ENCODE peak calls at places on chromosomes 13 and 19, in four cellular contexts. One of them, this sample, is unnamed.

GRCh38 chr19:42512743-42513304 is 15.5 kb downstream of the CEACAM1 start:
- DNase-seq in Peyer's patch: no peak
- DNase-seq in Caco-2: no peak
- DNase-seq in RWPE2: no peak
- DNase-seq in this sample: no peak

GRCh38 chr13:26538363-26539317 is 18.8 kb upstream of the WASF3 start:
- DNase-seq in Peyer's patch: no peak
- DNase-seq in Caco-2: no peak
- DNase-seq in RWPE2: no peak
- DNase-seq in this sample: no peak

GRCh38 chr19:48768989-48769713 is 13.8 kb downstream of the FGF21 start:
- DNase-seq in Peyer's patch: no peak
- DNase-seq in Caco-2: no peak
- DNase-seq in RWPE2: no peak
- DNase-seq in this sample: no peak

GRCh38 chr13:67383358-67383757 is 153.2 kb upstream of the PCDH9 start:
- DNase-seq in Peyer's patch: no peak
- DNase-seq in Caco-2: no peak
- DNase-seq in RWPE2: no peak
- DNase-seq in this sample: no peak

GRCh38 chr19:42038675-42039074 is 31.3 kb downstream of the GRIK5 start:
- DNase-seq in Peyer's patch: no peak
- DNase-seq in Caco-2: no peak
- DNase-seq in RWPE2: no peak
- DNase-seq in this sample: no peak

GRCh38 chr13:108113407-108113806 is 101.9 kb downstream of the LIG4 start:
- DNase-seq in Peyer's patch: no peak
- DNase-seq in Caco-2: no peak
- DNase-seq in RWPE2: no peak
- DNase-seq in this sample: no peak

GRCh38 chr13:42272115-42272756 is at the start of gene AKAP11:
- DNase-seq in Peyer's patch: peak
- DNase-seq in Caco-2: peak
- DNase-seq in RWPE2: no peak
- DNase-seq in this sample: peak

GRCh38 chr13:110907951-110908898 is 6.6 kb downstream of the ANKRD10 start:
- DNase-seq in Peyer's patch: peak
- DNase-seq in Caco-2: peak
- DNase-seq in RWPE2: peak
- DNase-seq in this sample: no peak

GRCh38 chr13:40146586-40147240 is 491.3 kb downstream of the COG6 start:
- DNase-seq in Peyer's patch: no peak
- DNase-seq in Caco-2: no peak
- DNase-seq in RWPE2: no peak
- DNase-seq in this sample: no peak

GRCh38 chr19:20307127-20307526 is 140.1 kb downstream of the ZNF486 start:
- DNase-seq in Peyer's patch: no peak
- DNase-seq in Caco-2: no peak
- DNase-seq in RWPE2: no peak
- DNase-seq in this sample: no peak

GRCh38 chr13:34076943-34077703 is 259.2 kb downstream of the RFC3 start:
- DNase-seq in Peyer's patch: no peak
- DNase-seq in Caco-2: no peak
- DNase-seq in RWPE2: no peak
- DNase-seq in this sample: no peak

GRCh38 chr13:49213539-49213938 is 6.6 kb upstream of the MLNR start:
- DNase-seq in Peyer's patch: no peak
- DNase-seq in Caco-2: no peak
- DNase-seq in RWPE2: no peak
- DNase-seq in this sample: no peak

GRCh38 chr19:33291623-33292534 is 10.5 kb downstream of the CEBPA start:
- DNase-seq in Peyer's patch: peak
- DNase-seq in Caco-2: peak
- DNase-seq in RWPE2: no peak
- DNase-seq in this sample: peak

GRCh38 chr13:34941835-34942731 is at the start of gene NBEA:
- DNase-seq in Peyer's patch: peak
- DNase-seq in Caco-2: peak
- DNase-seq in RWPE2: peak
- DNase-seq in this sample: peak

GRCh38 chr13:51643882-51644281 is 59.6 kb downstream of the WDFY2 start:
- DNase-seq in Peyer's patch: no peak
- DNase-seq in Caco-2: no peak
- DNase-seq in RWPE2: no peak
- DNase-seq in this sample: no peak

GRCh38 chr13:105655046-105655445 is 880.4 kb downstream of the EFNB2 start:
- DNase-seq in Peyer's patch: no peak
- DNase-seq in Caco-2: no peak
- DNase-seq in RWPE2: no peak
- DNase-seq in this sample: no peak

GRCh38 chr13:25843692-25844091 is 208.1 kb downstream of the SHISA2 start:
- DNase-seq in Peyer's patch: no peak
- DNase-seq in Caco-2: no peak
- DNase-seq in RWPE2: no peak
- DNase-seq in this sample: no peak

GRCh38 chr19:2166741-2167738 is 3.3 kb downstream of the DOT1L start:
- DNase-seq in Peyer's patch: peak
- DNase-seq in Caco-2: no peak
- DNase-seq in RWPE2: no peak
- DNase-seq in this sample: no peak

GRCh38 chr13:31236211-31236786 is 36.5 kb downstream of the B3GLCT start:
- DNase-seq in Peyer's patch: no peak
- DNase-seq in Caco-2: no peak
- DNase-seq in RWPE2: no peak
- DNase-seq in this sample: no peak

GRCh38 chr13:83162493-83162892 is 719.8 kb downstream of the SLITRK1 start:
- DNase-seq in Peyer's patch: no peak
- DNase-seq in Caco-2: no peak
- DNase-seq in RWPE2: no peak
- DNase-seq in this sample: no peak
- TF ChIP-seq CTCF in Peyer's patch: no peak
- TF ChIP-seq CTCF in Caco-2: no peak
- TF ChIP-seq CTCF in RWPE2: no peak
- TF ChIP-seq CTCF in this sample: no peak

DNA sequence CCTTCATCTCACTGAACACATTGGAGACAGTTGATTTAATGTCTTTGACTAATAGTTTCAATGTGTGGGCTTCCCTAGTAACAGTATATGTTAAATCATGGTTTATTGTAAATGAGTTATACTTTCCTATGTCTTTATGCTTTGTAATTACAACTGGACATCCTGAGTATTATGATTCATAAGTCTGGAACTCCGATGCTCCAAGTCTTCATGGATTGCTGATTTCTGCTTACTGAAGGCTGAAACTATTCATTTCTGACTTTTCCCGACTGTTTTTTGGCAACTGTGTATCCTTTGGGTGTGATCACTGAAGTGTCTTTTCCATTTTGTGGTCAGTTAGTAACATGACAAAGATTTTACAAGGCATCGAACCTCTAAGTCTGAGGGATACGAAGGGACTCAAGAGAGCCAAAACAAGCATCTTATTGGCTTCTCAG is 20.0 kb upstream of the CD70 start:
- DNase-seq in Peyer's patch: no peak
- DNase-seq in Caco-2: no peak
- DNase-seq in RWPE2: no peak
- DNase-seq in this sample: no peak
- TF ChIP-seq CTCF in Peyer's patch: no peak
- TF ChIP-seq CTCF in Caco-2: no peak
- TF ChIP-seq CTCF in RWPE2: no peak
- TF ChIP-seq CTCF in this sample: no peak

DNA sequence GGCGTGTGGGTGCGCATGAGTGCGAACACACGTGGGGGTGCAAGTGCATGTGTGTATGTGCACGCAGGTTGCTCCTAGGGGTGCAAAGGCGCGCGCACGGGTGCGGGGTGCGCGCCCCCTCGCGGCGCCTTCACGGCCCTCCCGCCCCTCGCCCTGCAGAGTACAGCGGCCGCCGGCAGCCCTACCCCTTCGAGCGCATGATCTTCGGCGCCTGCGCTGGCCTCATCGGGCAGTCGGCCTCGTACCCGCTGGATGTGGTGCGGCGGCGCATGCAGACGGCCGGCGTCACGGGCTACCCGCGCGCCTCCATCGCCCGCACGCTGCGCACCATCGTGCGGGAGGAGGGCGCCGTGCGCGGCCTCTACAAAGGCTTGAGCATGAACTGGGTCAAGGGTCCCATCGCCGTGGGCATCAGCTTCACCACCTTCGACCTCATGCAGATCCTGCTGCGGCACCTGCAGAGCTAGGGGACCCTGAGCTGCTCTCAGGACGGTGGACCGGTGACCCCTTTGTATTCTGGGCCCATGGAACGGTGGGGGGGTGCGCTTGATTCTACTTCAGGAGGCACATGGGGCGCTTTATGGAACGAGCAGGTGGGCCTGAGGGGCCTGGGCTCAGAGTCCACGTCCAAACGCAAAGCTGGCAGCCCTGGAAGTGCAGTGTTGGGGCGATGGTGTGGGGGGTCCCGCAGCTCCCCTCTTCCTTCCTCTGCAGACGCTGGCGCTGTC is 27.7 kb downstream of the TMEM161A start:
- DNase-seq in Peyer's patch: no peak
- DNase-seq in Caco-2: no peak
- DNase-seq in RWPE2: no peak
- DNase-seq in this sample: no peak
- TF ChIP-seq CTCF in Peyer's patch: peak
- TF ChIP-seq CTCF in Caco-2: peak
- TF ChIP-seq CTCF in RWPE2: peak
- TF ChIP-seq CTCF in this sample: peak

DNA sequence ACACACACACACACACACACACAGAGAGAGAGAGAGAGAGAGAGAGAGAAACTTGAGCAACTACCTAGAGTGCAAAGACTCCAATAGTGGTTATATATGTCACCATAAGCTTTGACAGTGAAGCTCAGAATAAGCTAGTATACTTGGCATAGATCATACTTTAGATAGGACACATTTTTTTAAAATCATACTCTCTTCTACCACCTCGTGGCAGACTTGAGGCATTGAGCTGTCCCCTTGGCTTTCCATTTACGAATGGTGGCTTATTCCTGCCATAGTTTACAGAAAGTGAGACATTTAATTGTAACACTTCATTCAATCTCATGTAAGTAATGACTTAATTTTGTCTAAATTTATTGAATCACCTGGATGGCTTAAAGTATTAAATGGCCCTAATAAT is 108.2 kb downstream of the EDNRB start:
- DNase-seq in Peyer's patch: no peak
- DNase-seq in Caco-2: no peak
- DNase-seq in RWPE2: no peak
- DNase-seq in this sample: no peak
- TF ChIP-seq CTCF in Peyer's patch: peak
- TF ChIP-seq CTCF in Caco-2: peak
- TF ChIP-seq CTCF in RWPE2: peak
- TF ChIP-seq CTCF in this sample: peak

GRCh38 chr19:49801966-49802661 is 11.0 kb downstream of the FUZ start:
- DNase-seq in Peyer's patch: peak
- DNase-seq in Caco-2: peak
- DNase-seq in RWPE2: peak
- DNase-seq in this sample: no peak
- TF ChIP-seq CTCF in Peyer's patch: no peak
- TF ChIP-seq CTCF in Caco-2: no peak
- TF ChIP-seq CTCF in RWPE2: no peak
- TF ChIP-seq CTCF in this sample: peak

DNA sequence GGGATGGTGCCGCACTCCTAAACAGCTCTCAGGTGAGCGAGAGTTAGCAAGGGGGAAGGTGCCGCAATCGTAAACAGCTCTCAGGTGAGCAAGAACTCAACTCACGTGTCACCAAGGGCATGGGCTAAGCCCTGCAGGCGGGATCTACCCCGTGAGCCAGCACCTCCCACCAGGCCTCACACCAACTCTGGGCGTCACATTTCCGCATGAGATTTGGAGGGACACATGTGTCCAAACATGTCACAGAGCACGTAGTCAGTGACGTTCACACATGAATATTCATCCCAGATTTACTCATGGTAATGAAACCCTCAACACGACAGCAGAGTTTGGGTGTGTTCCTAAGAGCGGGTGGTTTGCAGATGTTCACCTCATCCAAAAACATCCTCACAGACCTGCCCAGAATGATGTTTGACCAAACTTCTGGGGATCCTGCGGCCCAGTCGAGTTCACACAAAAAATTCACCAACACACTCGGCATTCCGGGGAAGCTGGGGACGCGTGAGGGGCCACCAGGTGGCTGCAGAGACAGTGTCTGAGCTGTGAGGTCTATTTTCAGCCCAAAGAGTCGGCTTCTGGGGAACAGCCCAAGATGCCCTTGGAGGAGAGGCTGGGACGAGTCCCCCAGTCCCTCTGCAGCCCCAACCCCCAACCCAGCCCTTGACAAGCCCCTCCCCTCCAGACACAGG is 19.6 kb downstream of the C2CD4C start:
- DNase-seq in Peyer's patch: no peak
- DNase-seq in Caco-2: no peak
- DNase-seq in RWPE2: no peak
- DNase-seq in this sample: peak
- TF ChIP-seq CTCF in Peyer's patch: no peak
- TF ChIP-seq CTCF in Caco-2: peak
- TF ChIP-seq CTCF in RWPE2: no peak
- TF ChIP-seq CTCF in this sample: no peak

DNA sequence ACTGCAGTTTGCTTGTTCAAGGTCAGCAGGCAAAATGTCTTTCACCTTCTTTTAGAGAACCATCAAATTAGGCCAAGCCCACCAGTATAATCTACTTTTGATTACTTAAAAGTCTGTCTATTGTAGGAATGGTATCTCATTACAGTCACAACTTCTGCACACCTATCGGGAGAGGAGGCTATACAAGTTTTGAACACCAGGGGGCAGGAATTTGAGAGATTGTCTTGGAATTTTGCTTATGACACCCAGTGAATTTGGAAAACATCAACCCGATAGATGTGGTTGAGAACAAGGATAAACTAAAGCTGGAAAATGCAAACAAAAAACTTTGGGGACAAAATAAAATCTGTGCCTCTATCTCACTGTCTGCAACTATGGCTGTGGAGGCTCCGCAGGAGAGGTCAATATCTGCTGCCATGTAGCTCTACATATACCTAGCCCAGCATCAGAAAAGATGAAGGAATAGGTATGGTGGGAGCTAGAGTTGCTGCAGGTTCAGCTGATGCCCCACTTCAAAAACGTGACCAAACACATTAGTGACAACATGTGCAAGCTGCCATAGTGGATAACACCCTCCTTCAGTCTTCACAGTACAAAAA is 1299.2 kb upstream of the SPRY2 start:
- DNase-seq in Peyer's patch: no peak
- DNase-seq in Caco-2: peak
- DNase-seq in RWPE2: no peak
- DNase-seq in this sample: no peak
- TF ChIP-seq CTCF in Peyer's patch: no peak
- TF ChIP-seq CTCF in Caco-2: peak
- TF ChIP-seq CTCF in RWPE2: peak
- TF ChIP-seq CTCF in this sample: peak